ENCODE peak calls at places on chromosomes 7 and 10, in eight cellular contexts. I is hepatocyte; Z is neuronal stem cell; K is CD4-positive, alpha-beta memory T cell; B is heart right ventricle; R is ascending aorta; A is lower lobe of right lung; U is thyroid gland. F is an unnamed sample.

GRCh38 chr10:110992011-110992800 is 72.8 kb downstream of the SHOC2 start:
- DNase-seq in I (no peak), Z (no peak), K (no peak), B (no peak), R (no peak), A (no peak), U (no peak), F (no peak)

GRCh38 chr7:23472974-23473847 is 2.9 kb upstream of the IGF2BP3 start:
- DNase-seq in I (no peak), Z (peak; percentile 17), K (no peak), B (no peak), R (no peak), A (no peak), U (no peak), F (no peak)

GRCh38 chr10:132850896-132851295 is 64.9 kb upstream of the NKX6-2 start:
- DNase-seq in I (no peak), Z (no peak), K (no peak), B (no peak), R (peak; percentile 18), A (no peak), U (no peak), F (no peak)

GRCh38 chr7:41491313-41491712 is 211.6 kb downstream of the INHBA start:
- DNase-seq in I (no peak), Z (no peak), K (no peak), B (no peak), R (no peak), A (no peak), U (no peak), F (no peak)

GRCh38 chr10:59362991-59363390 is 642 bp upstream of the FAM13C start:
- DNase-seq in I (peak; percentile 73), Z (peak; percentile 64), K (no peak), B (peak; percentile 77), R (peak; percentile 84), A (peak; percentile 58), U (peak; percentile 75), F (peak; percentile 74)

GRCh38 chr10:95414844-95415545 is 124.2 kb upstream of the PDLIM1 start:
- DNase-seq in I (no peak), Z (no peak), K (no peak), B (peak; percentile 74), R (peak; percentile 86), A (no peak), U (no peak), F (peak; percentile 80)

GRCh38 chr7:22700559-22701002 is 26.4 kb upstream of the IL6 start:
- DNase-seq in I (no peak), Z (no peak), K (no peak), B (no peak), R (no peak), A (no peak), U (no peak), F (no peak)

GRCh38 chr10:114851336-114851735 is 29.8 kb downstream of the FHIP2A start:
- DNase-seq in I (no peak), Z (no peak), K (no peak), B (no peak), R (no peak), A (no peak), U (no peak), F (no peak)

GRCh38 chr10:71971769-71972555 is 7.8 kb downstream of the CHST3 start:
- DNase-seq in I (no peak), Z (no peak), K (no peak), B (no peak), R (no peak), A (no peak), U (no peak), F (no peak)

GRCh38 chr10:71970331-71970730 is 6.1 kb downstream of the CHST3 start:
- DNase-seq in I (no peak), Z (no peak), K (no peak), B (no peak), R (no peak), A (peak; percentile 60), U (peak; percentile 54), F (peak; percentile 75)

GRCh38 chr10:71971311-71971731 is 7.1 kb downstream of the CHST3 start:
- DNase-seq in I (no peak), Z (no peak), K (no peak), B (no peak), R (no peak), A (no peak), U (peak; percentile 12), F (no peak)

GRCh38 chr10:71969929-71970328 is 5.7 kb downstream of the CHST3 start:
- DNase-seq in I (no peak), Z (no peak), K (no peak), B (no peak), R (no peak), A (no peak), U (no peak), F (no peak)

DNA sequence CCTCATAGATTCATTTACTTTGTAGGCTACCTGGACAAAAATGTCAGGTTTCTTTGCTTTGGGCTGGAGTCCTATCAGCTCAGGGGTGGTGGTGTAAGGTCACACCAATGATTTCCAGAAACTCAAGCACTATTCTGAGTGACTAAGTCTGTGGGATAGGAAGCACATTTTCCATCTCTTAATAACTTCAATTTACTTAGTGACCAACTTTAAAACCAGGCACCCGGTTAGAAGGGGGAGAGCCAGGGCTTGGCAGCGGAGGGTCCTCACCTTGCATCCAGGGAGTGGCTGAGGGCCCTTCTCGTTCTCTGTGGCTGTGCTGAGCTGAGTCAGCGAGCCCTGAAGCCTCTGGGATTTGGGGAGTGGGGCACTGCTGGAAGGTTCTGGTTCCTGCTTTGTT is 6.7 kb downstream of the CHST3 start:
- DNase-seq in I (no peak), Z (no peak), K (no peak), B (no peak), R (no peak), A (no peak), U (peak; percentile 48), F (no peak)
- H3K27ac ChIP-seq in I (no peak overlapping the region), Z (no peak overlapping the region), K (no peak overlapping the region), B (no peak overlapping the region), R (peak overlapping the region; percentile 90), A (no peak overlapping the region), U (peak overlapping the region; percentile 72), F (peak overlapping the region; percentile 93)

GRCh38 chr7:64314493-64315020 is 796 bp downstream of the ZNF736 start:
- DNase-seq in I (no peak), Z (no peak), K (no peak), B (no peak), R (no peak), A (no peak), U (no peak), F (no peak)
- H3K4me3 ChIP-seq in I (no peak overlapping the region), Z (peak overlapping the region; percentile 76), K (peak overlapping the region; percentile 88), B (peak overlapping the region; percentile 81), R (peak overlapping the region; percentile 65), A (peak overlapping the region; percentile 87), U (peak overlapping the region; percentile 95), F (peak overlapping the region; percentile 70)

GRCh38 chr10:30861976-30862375 is 169.7 kb downstream of the ZNF438 start:
- DNase-seq in I (no peak), Z (no peak), K (no peak), B (no peak), R (no peak), A (no peak), U (no peak), F (no peak)

GRCh38 chr10:30861217-30861616 is 170.4 kb downstream of the ZNF438 start:
- DNase-seq in I (no peak), Z (no peak), K (no peak), B (no peak), R (no peak), A (no peak), U (no peak), F (no peak)

GRCh38 chr10:30865141-30865926 is 166.3 kb downstream of the ZNF438 start:
- DNase-seq in I (no peak), Z (no peak), K (no peak), B (no peak), R (no peak), A (no peak), U (no peak), F (no peak)

GRCh38 chr10:30862486-30862885 is 169.2 kb downstream of the ZNF438 start:
- DNase-seq in I (no peak), Z (no peak), K (no peak), B (no peak), R (no peak), A (no peak), U (no peak), F (no peak)

DNA sequence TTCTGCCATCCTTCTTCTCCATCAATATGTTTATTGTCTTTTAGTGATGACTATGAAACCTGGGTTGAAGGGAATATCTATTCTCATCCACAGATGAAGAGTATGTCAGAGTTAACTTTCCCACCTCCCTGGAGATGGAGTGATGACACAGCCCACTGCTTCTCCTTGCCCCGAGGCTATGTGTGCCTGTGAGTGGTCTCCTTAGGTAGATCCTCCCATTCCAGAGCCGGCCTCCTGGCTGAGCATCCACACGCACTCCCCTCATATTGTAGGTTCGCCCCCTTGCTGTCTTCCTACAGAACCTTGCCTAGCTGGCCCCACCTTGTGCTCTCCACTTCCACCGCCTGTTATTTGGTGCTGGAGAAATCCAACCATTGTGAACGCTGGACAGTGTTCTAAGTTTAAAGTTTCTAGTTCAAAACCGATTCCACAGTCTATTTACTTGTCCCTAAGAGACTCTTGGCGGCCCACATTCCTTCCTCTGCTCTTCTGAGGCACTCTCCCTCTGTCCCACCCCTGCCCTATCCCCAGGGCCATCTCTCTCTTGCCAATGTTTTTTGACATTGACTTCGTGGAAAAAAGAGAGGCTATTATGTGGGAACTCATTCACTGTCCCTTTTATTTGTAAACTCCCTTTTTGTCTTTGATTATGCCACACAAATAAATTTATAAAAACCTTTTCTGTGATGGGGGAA is 168.0 kb downstream of the ZNF438 start:
- DNase-seq in I (no peak), Z (no peak), K (no peak), B (no peak), R (no peak), A (no peak), U (no peak), F (no peak)
- H3K27ac ChIP-seq in I (peak overlapping the region; percentile 9), Z (no peak overlapping the region), K (no peak overlapping the region), B (no peak overlapping the region), R (no peak overlapping the region), A (peak overlapping the region; percentile 27), U (peak overlapping the region; percentile 47), F (peak overlapping the region; percentile 67)

GRCh38 chr10:24451325-24451820 is 242.4 kb downstream of the KIAA1217 start:
- DNase-seq in I (no peak), Z (no peak), K (no peak), B (no peak), R (no peak), A (no peak), U (no peak), F (no peak)

GRCh38 chr10:24448351-24449009 is 239.5 kb downstream of the KIAA1217 start:
- DNase-seq in I (no peak), Z (no peak), K (no peak), B (no peak), R (no peak), A (no peak), U (no peak), F (no peak)

GRCh38 chr10:24452030-24452429 is 243.1 kb downstream of the KIAA1217 start:
- DNase-seq in I (no peak), Z (no peak), K (no peak), B (no peak), R (no peak), A (no peak), U (no peak), F (no peak)

GRCh38 chr10:24449334-24449740 is 240.4 kb downstream of the KIAA1217 start:
- DNase-seq in I (no peak), Z (no peak), K (no peak), B (no peak), R (no peak), A (no peak), U (no peak), F (no peak)

DNA sequence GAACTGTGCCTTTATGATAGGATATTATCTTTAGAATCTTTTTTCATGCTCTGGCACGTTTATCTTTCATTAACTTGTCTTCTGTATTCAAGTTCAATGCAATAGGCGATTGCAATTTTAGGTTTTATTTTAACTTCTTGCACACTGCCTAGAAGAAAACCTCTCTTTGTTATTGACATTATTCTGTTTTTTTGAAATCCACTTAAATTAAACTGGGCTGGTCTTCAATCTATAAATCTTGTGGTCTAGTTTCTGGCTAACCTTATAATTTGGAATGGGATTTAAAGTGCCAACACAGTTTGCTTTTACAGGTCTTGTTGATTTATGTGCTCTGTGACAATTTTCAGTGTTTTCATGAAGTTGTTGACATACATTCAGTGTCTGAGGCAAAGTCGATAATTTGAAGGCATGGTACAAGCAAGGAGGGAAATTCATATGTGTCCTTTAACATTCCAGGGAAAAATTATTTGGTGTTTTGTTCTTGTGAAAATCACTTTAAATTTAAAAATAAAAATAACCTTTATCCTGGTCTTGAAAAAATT is 240.9 kb downstream of the KIAA1217 start:
- DNase-seq in I (no peak), Z (no peak), K (no peak), B (no peak), R (no peak), A (no peak), U (no peak), F (no peak)
- H3K4me3 ChIP-seq in I (no peak overlapping the region), Z (no peak overlapping the region), K (no peak overlapping the region), B (peak overlapping the region; percentile 47), R (peak overlapping the region; percentile 2), A (no peak overlapping the region), U (no peak overlapping the region), F (peak overlapping the region; percentile 60)